ENCODE peak calls at places on chromosome 4, in five cellular contexts. E, O, U, Y and H are unnamed samples.

GRCh38 chr4:25358515-25359275 is 18.4 kb upstream of the ANAPC4 start:
- DNase-seq in E (no peak), O (no peak), U (no peak), Y (no peak), H (no peak)

GRCh38 chr4:4864940-4865704 is 5.7 kb downstream of the MSX1 start:
- DNase-seq in E (no peak), O (no peak), U (no peak), Y (no peak), H (no peak)

GRCh38 chr4:89420507-89420906 is 112.9 kb upstream of the GPRIN3 start:
- DNase-seq in E (no peak), O (peak), U (peak), Y (no peak), H (no peak)

GRCh38 chr4:124941267-124941666 is 228.7 kb upstream of the ANKRD50 start:
- DNase-seq in E (no peak), O (peak), U (no peak), Y (no peak), H (no peak)

GRCh38 chr4:115851918-115852766 is 738.7 kb upstream of the NDST4 start:
- DNase-seq in E (no peak), O (peak), U (no peak), Y (no peak), H (peak)

GRCh38 chr4:153603258-153603657 is 80.8 kb upstream of the TLR2 start:
- DNase-seq in E (no peak), O (no peak), U (no peak), Y (no peak), H (no peak)

GRCh38 chr4:71648448-71648847 is 135.4 kb downstream of the GC start:
- DNase-seq in E (no peak), O (no peak), U (no peak), Y (no peak), H (no peak)

GRCh38 chr4:151402150-151402865 is 6.7 kb upstream of the FHIP1A start:
- DNase-seq in E (no peak), O (no peak), U (no peak), Y (no peak), H (no peak)

GRCh38 chr4:3036131-3036952 is 38.0 kb downstream of the HTT-AS start:
- DNase-seq in E (no peak), O (no peak), U (no peak), Y (no peak), H (no peak)

GRCh38 chr4:186494496-186494895 is 60.9 kb downstream of the MTNR1A start:
- DNase-seq in E (no peak), O (no peak), U (no peak), Y (no peak), H (no peak)

GRCh38 chr4:175091649-175092048 is 173.5 kb downstream of the ADAM29 start:
- DNase-seq in E (no peak), O (no peak), U (no peak), Y (no peak), H (no peak)

GRCh38 chr4:27003602-27004238 is 143.1 kb downstream of the STIM2 start:
- DNase-seq in E (no peak), O (peak), U (peak), Y (no peak), H (no peak)

DNA sequence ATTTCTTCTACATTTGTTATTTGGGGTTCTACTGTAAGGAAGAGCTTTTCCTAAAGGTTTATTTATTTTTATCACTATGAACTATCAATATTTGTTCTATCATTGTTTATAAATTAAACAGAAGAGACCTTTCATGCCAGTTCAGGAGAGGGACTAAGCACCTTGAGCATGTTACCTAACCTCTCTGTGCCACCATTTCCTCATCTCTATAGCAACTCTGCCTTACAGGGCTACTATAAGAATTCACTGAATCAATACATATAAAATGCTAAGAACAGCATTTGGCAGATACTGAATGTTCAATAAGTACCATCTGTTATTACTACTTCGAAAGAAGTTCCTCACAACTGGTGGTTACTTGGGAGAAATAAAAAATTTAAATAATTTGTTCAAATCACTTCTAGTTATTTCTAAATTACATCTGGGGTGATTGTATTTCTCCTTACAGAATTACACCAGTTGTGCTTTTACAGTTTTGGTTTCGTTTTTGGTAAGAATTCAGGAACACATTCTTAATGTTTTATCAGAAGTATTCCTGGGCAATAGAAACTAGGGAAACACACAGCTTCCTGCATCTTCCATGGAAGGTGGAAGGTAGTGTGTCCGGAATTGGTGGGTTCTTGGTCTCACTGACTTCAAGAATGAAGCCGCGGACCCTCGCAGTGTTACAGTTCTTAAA is 32.9 kb downstream of the EREG start:
- DNase-seq in E (no peak), O (peak), U (no peak), Y (no peak), H (no peak)
- H3K4me3 ChIP-seq in E (no peak), O (peak), U (peak), Y (peak), H (no peak)

GRCh38 chr4:42487230-42487629 is 89.9 kb downstream of the SHISA3 start:
- DNase-seq in E (no peak), O (no peak), U (no peak), Y (no peak), H (no peak)

GRCh38 chr4:42489095-42489494 is 91.8 kb downstream of the SHISA3 start:
- DNase-seq in E (no peak), O (no peak), U (no peak), Y (no peak), H (no peak)

GRCh38 chr4:42488554-42488953 is 91.3 kb downstream of the SHISA3 start:
- DNase-seq in E (no peak), O (no peak), U (no peak), Y (no peak), H (no peak)

GRCh38 chr4:42488114-42488513 is 90.8 kb downstream of the SHISA3 start:
- DNase-seq in E (no peak), O (no peak), U (no peak), Y (no peak), H (no peak)

GRCh38 chr4:42490015-42490414 is 92.7 kb downstream of the SHISA3 start:
- DNase-seq in E (no peak), O (no peak), U (no peak), Y (no peak), H (no peak)
- H3K4me3 ChIP-seq in E (no peak), O (no peak), U (no peak), Y (no peak), H (no peak)

GRCh38 chr4:61427099-61427817 is 227.1 kb downstream of the ADGRL3 start:
- DNase-seq in E (no peak), O (no peak), U (no peak), Y (no peak), H (no peak)

GRCh38 chr4:61426229-61426628 is 226.1 kb downstream of the ADGRL3 start:
- DNase-seq in E (no peak), O (no peak), U (no peak), Y (no peak), H (no peak)

GRCh38 chr4:61428950-61429349 is 228.8 kb downstream of the ADGRL3 start:
- DNase-seq in E (no peak), O (no peak), U (no peak), Y (no peak), H (no peak)

GRCh38 chr4:61427818-61428495 is 227.8 kb downstream of the ADGRL3 start:
- DNase-seq in E (no peak), O (no peak), U (no peak), Y (no peak), H (no peak)

DNA sequence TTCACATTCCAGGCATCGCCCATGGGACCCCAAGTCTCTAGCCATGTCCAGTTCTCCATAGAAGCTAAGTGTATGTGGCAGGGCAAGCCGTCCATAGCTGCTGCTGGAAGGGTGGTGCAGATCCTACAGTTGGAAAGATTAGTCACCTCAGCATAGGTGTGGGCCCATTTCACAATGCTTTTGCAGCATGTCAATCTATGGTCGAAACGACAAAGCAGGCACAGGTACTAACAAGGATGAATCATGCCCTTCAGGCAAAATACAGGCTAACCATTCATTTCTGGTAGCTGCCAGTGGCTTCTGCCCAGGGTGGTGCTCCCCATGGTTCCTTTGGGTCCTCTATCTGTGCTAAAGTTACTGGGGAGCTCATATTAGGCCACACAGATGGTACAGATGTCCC is 225.2 kb downstream of the ADGRL3 start:
- DNase-seq in E (no peak), O (no peak), U (no peak), Y (no peak), H (no peak)
- H3K4me3 ChIP-seq in E (no peak), O (no peak), U (no peak), Y (no peak), H (no peak)

DNA sequence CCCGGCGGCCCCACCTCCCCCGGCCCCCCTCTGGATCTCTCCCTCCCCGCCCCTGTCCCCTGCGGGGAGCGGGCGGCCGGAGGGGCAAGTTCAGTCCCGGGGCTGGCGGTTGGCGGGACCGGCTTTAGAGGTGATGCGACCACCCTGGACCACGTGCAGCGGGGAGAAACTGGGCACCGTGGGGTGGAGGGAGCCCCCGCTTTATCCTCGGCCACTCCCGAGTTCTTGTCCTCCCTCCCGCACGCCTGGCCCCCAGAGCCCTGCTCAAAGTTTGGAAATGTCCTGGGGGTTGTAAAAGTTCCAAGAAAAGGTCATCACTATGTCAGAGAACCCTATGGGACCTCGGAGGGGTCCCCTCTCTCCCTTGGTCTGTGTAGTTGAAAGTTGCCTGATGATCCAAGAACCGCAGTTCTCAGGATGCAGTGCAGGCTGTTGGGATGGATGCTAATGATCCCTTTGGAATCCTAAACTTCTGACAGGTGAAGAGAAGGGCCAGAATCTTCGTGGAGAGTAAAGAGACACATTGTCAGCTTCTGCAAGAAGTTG is 411 bp upstream of the VEGFC start:
- DNase-seq in E (no peak), O (no peak), U (no peak), Y (no peak), H (no peak)
- H3K4me3 ChIP-seq in E (peak), O (peak), U (peak), Y (no peak), H (peak)

DNA sequence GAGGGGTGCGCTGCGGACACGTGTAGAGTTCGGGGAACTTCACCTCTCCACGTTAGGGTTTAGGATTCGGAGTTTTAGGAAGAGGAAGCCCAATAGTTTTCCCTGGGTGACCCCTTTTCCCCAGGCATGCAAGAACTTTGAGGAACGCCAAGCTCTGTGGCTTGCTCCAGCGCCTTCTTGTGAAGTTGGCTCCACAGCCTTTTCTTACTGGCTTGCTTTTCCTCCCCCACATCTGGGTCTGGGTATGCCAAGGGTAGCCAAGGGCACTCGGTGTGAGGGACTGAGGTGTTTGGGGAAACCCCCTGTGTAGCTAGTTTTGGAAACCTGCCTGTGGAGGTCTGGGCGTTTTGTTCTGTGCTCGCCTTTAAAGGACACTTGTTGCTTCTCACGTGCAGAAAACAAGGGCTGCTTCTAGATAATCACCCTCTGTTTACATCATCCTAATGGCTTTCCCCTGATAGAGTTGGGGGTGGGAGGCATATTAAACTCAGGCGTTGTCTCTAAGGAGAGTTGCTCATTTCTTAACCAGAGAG is 746 bp downstream of the EDNRA start:
- DNase-seq in E (peak), O (peak), U (no peak), Y (no peak), H (no peak)
- H3K4me3 ChIP-seq in E (peak), O (peak), U (peak), Y (no peak), H (peak)